ENCODE peak calls at places on chromosomes 7 and 10, in five cellular contexts. I, A, Q, W and R are unnamed samples.
A peak's percentile ranks its signal among the peaks of the same experiment; 100 is the strongest.

GRCh38 chr7:2833087-2833910 is 10.8 kb downstream of the GNA12 start:
- DNase-seq in A (no peak), W (no peak), Q (no peak), I (no peak), R (no peak)

GRCh38 chr10:113381906-113382562 is 170.8 kb upstream of the HABP2 start:
- DNase-seq in W (peak; percentile 11), I (no peak), A (peak; percentile 26), Q (peak; percentile 75), R (no peak)

GRCh38 chr10:124032982-124033886 is 60.2 kb downstream of the CHST15 start:
- DNase-seq in Q (peak; percentile 49), I (no peak), A (no peak), W (no peak), R (no peak)

GRCh38 chr10:54622017-54622416 is 179.0 kb downstream of the PCDH15 start:
- DNase-seq in W (no peak), I (no peak), Q (no peak), A (no peak), R (no peak)

GRCh38 chr10:122292376-122292775 is 21.3 kb downstream of the BTBD16 start:
- DNase-seq in W (no peak), I (no peak), A (no peak), Q (no peak), R (no peak)

GRCh38 chr7:91034459-91035368 is 229.5 kb upstream of the FZD1 start:
- DNase-seq in W (peak; percentile 29), A (no peak), I (peak; percentile 47), Q (peak; percentile 81), R (no peak)

GRCh38 chr7:1042161-1042833 is 2.0 kb upstream of the GPR146 start:
- DNase-seq in A (no peak), Q (no peak), I (no peak), W (no peak), R (no peak)

GRCh38 chr7:139968931-139969330 is 93.8 kb downstream of the PARP12 start:
- DNase-seq in W (no peak), Q (no peak), A (no peak), I (no peak), R (no peak)

GRCh38 chr7:151556592-151556991 is 36.9 kb upstream of the RHEB start:
- DNase-seq in A (no peak), W (no peak), I (no peak), Q (no peak), R (no peak)

GRCh38 chr7:128200376-128200775 is 40.7 kb upstream of the LEP start:
- DNase-seq in Q (no peak), I (no peak), W (no peak), A (no peak), R (no peak)